ENCODE peak calls at places on chromosomes 7 and 10, in eight cellular contexts. C, N, P, Z, A, S, O and W are unnamed samples.

GRCh38 chr10:25113231-25114035 is 61.4 kb upstream of the GPR158 start:
- DNase-seq in C (peak; percentile 88), N (peak; percentile 65), P (peak; percentile 49), Z (peak; percentile 73), A (peak; percentile 75), S (peak; percentile 94), O (no peak), W (peak; percentile 73)

GRCh38 chr10:44818721-44819127 is 92.4 kb upstream of the TMEM72 start:
- DNase-seq in C (peak; percentile 85), N (no peak), P (no peak), Z (no peak), A (no peak), S (no peak), O (no peak), W (no peak)

GRCh38 chr7:25675789-25676474 is 447.6 kb upstream of the NPVF start:
- DNase-seq in C (no peak), N (no peak), P (no peak), Z (no peak), A (peak; percentile 60), S (peak; percentile 73), O (no peak), W (no peak)

GRCh38 chr10:122461367-122461728 is at the start of gene HTRA1:
- DNase-seq in C (peak; percentile 51), N (peak; percentile 77), P (no peak), Z (peak; percentile 78), A (peak; percentile 88), S (peak; percentile 62), O (no peak), W (peak; percentile 92)

GRCh38 chr10:88881922-88882645 is 2.0 kb downstream of the STAMBPL1 start:
- DNase-seq in C (no peak), N (peak; percentile 35), P (peak; percentile 33), Z (no peak), A (no peak), S (no peak), O (no peak), W (no peak)

GRCh38 chr10:102620615-102621417 is 23.5 kb upstream of the TRIM8 start:
- DNase-seq in C (peak; percentile 63), N (no peak), P (no peak), Z (no peak), A (peak; percentile 44), S (no peak), O (no peak), W (peak; percentile 64)

GRCh38 chr10:75208177-75208576 is 2.4 kb upstream of the VDAC2 start:
- DNase-seq in C (peak; percentile 64), N (no peak), P (peak; percentile 40), Z (no peak), A (no peak), S (no peak), O (no peak), W (peak; percentile 60)

GRCh38 chr7:27245798-27246691 is 3.4 kb downstream of the EVX1 start:
- DNase-seq in C (peak; percentile 70), N (peak; percentile 44), P (no peak), Z (no peak), A (peak; percentile 58), S (peak; percentile 25), O (no peak), W (no peak)

GRCh38 chr10:102405632-102406031 is 10.1 kb downstream of the NFKB2 start:
- DNase-seq in C (no peak), N (no peak), P (no peak), Z (no peak), A (no peak), S (no peak), O (no peak), W (no peak)

GRCh38 chr7:133365892-133366291 is 113.0 kb downstream of the EXOC4 start:
- DNase-seq in C (no peak), N (peak; percentile 16), P (peak; percentile 68), Z (no peak), A (no peak), S (no peak), O (no peak), W (no peak)

GRCh38 chr7:36526720-36527548 is 137.3 kb downstream of the ANLN start:
- DNase-seq in C (peak; percentile 32), N (peak; percentile 89), P (peak; percentile 98), Z (no peak), A (no peak), S (no peak), O (no peak), W (no peak)